ENCODE peak calls at places on chromosomes 13 and 19, in four cellular contexts. T, X, C and H are unnamed samples.

GRCh38 chr19:1455336-1456120 is 5.6 kb downstream of the APC2 start:
- DNase-seq in T (no peak), X (peak; percentile 76), C (peak; percentile 97), H (peak; percentile 97)

GRCh38 chr19:40858109-40858508 is 7.9 kb upstream of the CYP2A6 start:
- DNase-seq in T (no peak), X (no peak), C (no peak), H (no peak)

GRCh38 chr19:40217921-40218890 is at the start of gene TTC9B:
- DNase-seq in T (no peak), X (no peak), C (peak; percentile 93), H (peak; percentile 71)

GRCh38 chr19:9865732-9866627 is 30.9 kb downstream of the PIN1 start:
- DNase-seq in T (no peak), X (no peak), C (no peak), H (no peak)

GRCh38 chr19:33429891-33430673 is 56.6 kb downstream of the CEBPG start:
- DNase-seq in T (no peak), X (no peak), C (no peak), H (no peak)

GRCh38 chr13:97280478-97280877 is 58.3 kb downstream of the MBNL2 start:
- DNase-seq in T (no peak), X (no peak), C (no peak), H (no peak)

GRCh38 chr13:110714798-110715394 is 1.4 kb downstream of the ING1 start:
- DNase-seq in T (no peak), X (peak; percentile 20), C (peak; percentile 71), H (peak; percentile 50)

GRCh38 chr19:40776966-40777794 is 867 bp upstream of the RAB4B start:
- DNase-seq in T (peak; percentile 99), X (peak; percentile 93), C (peak; percentile 89), H (peak; percentile 76)

GRCh38 chr13:48502601-48503319 is 30.1 kb downstream of the RCBTB2 start:
- DNase-seq in T (no peak), X (no peak), C (no peak), H (no peak)

DNA sequence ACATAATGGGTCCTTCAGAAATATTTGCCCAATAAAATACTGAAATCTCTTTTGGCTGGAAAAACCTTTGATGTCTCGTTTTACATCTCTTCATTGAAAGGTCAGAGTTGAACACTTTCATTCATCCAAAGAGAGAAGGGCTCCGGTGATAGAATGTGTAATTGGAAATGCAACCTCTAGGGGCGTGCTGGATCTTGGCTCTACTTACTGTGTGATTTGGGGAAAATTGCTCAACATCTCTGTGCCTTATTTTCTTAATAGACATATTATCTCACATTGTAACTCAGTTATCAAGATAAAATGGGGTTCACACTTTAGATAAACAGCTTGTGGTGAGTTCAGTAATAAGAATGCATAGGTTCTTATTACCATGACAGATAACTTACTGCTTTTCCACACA is 1444.1 kb downstream of the SLITRK5 start:
- DNase-seq in T (no peak), X (no peak), C (no peak), H (no peak)
- TF ChIP-seq ATF2 in T (no peak), X (no peak), C (no peak), H (no peak)

GRCh38 chr19:16605552-16605951 is 22.5 kb downstream of the MED26 start:
- DNase-seq in T (no peak), X (no peak), C (no peak), H (no peak)
- TF ChIP-seq CREB1 in T (no peak), X (no peak), C (no peak), H (no peak)

GRCh38 chr13:24086642-24087041 is 73.9 kb upstream of the SPATA13 start:
- DNase-seq in T (no peak), X (no peak), C (no peak), H (no peak)

GRCh38 chr13:24092108-24092507 is 68.4 kb upstream of the SPATA13 start:
- DNase-seq in T (no peak), X (no peak), C (no peak), H (no peak)

GRCh38 chr13:24085662-24086061 is 74.9 kb upstream of the SPATA13 start:
- DNase-seq in T (no peak), X (peak; percentile 23), C (no peak), H (no peak)

GRCh38 chr13:24083722-24084421 is 76.6 kb upstream of the SPATA13 start:
- DNase-seq in T (no peak), X (no peak), C (no peak), H (no peak)

GRCh38 chr13:24087611-24088235 is 72.8 kb upstream of the SPATA13 start:
- DNase-seq in T (no peak), X (peak; percentile 43), C (no peak), H (no peak)
- TF ChIP-seq ZNF274 in T (no peak), X (no peak), C (no peak), H (no peak)

GRCh38 chr19:44839272-44839671 is 6.8 kb upstream of the NECTIN2 start:
- DNase-seq in T (no peak), X (no peak), C (no peak), H (no peak)
- TF ChIP-seq ATF2 in T (no peak), X (no peak), C (no peak), H (no peak)

GRCh38 chr19:42626181-42626580 is 31.5 kb upstream of the CEACAM8 start:
- DNase-seq in T (no peak), X (no peak), C (no peak), H (no peak)

GRCh38 chr19:42629191-42629590 is 34.5 kb upstream of the CEACAM8 start:
- DNase-seq in T (no peak), X (no peak), C (no peak), H (no peak)

GRCh38 chr19:42627916-42628315 is 33.2 kb upstream of the CEACAM8 start:
- DNase-seq in T (no peak), X (no peak), C (no peak), H (no peak)

GRCh38 chr19:42628411-42629135 is 33.8 kb upstream of the CEACAM8 start:
- DNase-seq in T (no peak), X (no peak), C (no peak), H (no peak)
- TF ChIP-seq CREB1 in T (no peak), X (no peak), C (no peak), H (no peak)

GRCh38 chr13:90591927-90592268 is 755.6 kb upstream of the MIR17HG start:
- DNase-seq in T (no peak), X (peak; percentile 3), C (no peak), H (no peak)
- TF ChIP-seq ZNF274 in T (no peak), X (no peak), C (no peak), H (no peak)

DNA sequence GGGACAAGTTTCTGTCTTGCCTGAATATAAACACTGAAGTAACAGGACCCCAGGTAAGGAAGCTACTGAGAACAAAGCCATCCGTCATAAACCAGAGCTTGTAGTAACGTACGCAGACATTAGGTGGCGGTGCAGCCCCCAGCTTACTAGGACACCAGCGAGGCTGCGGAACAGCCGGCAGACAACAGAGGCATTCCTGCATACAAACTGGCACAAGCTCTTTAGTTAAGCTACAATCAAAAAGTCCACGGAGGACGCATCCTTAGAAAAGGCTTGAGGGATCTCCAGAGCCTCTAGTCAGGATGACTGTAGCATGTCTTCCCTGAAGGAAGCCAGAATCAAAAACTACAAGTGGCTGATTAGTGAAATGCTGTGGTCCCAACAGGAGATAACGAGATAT is 26.2 kb downstream of the ZNF160 start:
- DNase-seq in T (no peak), X (peak; percentile 14), C (peak; percentile 89), H (peak; percentile 27)
- TF ChIP-seq ATF2 in T (no peak), X (no peak), C (no peak), H (no peak)

GRCh38 chr13:98468352-98468751 is 108.6 kb downstream of the STK24 start:
- DNase-seq in T (no peak), X (no peak), C (no peak), H (no peak)
- TF ChIP-seq CREB1 in T (no peak), X (no peak), C (no peak), H (no peak)